ENCODE peak calls at places on chromosome 14, in six cellular contexts. One of them, this sample, is unnamed.

GRCh38 chr14:104223810-104224515 is 85.6 kb downstream of the KIF26A start:
- DNase-seq in MM.1S: no peak
- DNase-seq in psoas muscle: peak; percentile 15
- DNase-seq in tibial nerve: no peak
- DNase-seq in NCI-H1930: no peak
- DNase-seq in adipocyte: no peak
- DNase-seq in this sample: no peak

GRCh38 chr14:24848427-24848826 is 201.5 kb downstream of the STXBP6 start:
- DNase-seq in MM.1S: no peak
- DNase-seq in psoas muscle: no peak
- DNase-seq in tibial nerve: no peak
- DNase-seq in NCI-H1930: no peak
- DNase-seq in adipocyte: peak; percentile 89
- DNase-seq in this sample: no peak

GRCh38 chr14:51533160-51533559 is 118.5 kb upstream of the FRMD6 start:
- DNase-seq in MM.1S: no peak
- DNase-seq in psoas muscle: no peak
- DNase-seq in tibial nerve: no peak
- DNase-seq in NCI-H1930: no peak
- DNase-seq in adipocyte: peak; percentile 57
- DNase-seq in this sample: no peak

GRCh38 chr14:74978416-74978947 is 23.1 kb upstream of the PGF start:
- DNase-seq in MM.1S: no peak
- DNase-seq in psoas muscle: no peak
- DNase-seq in tibial nerve: no peak
- DNase-seq in NCI-H1930: no peak
- DNase-seq in adipocyte: no peak
- DNase-seq in this sample: no peak

GRCh38 chr14:77914073-77914721 is 114.3 kb downstream of the ADCK1 start:
- DNase-seq in MM.1S: no peak
- DNase-seq in psoas muscle: no peak
- DNase-seq in tibial nerve: no peak
- DNase-seq in NCI-H1930: no peak
- DNase-seq in adipocyte: no peak
- DNase-seq in this sample: no peak

GRCh38 chr14:103597623-103598372 is 31.2 kb upstream of the KLC1 start:
- DNase-seq in MM.1S: no peak
- DNase-seq in psoas muscle: no peak
- DNase-seq in tibial nerve: no peak
- DNase-seq in NCI-H1930: no peak
- DNase-seq in adipocyte: peak; percentile 91
- DNase-seq in this sample: no peak

GRCh38 chr14:66425402-66425801 is 60.8 kb upstream of the CCDC196 start:
- DNase-seq in MM.1S: no peak
- DNase-seq in psoas muscle: peak; percentile 76
- DNase-seq in tibial nerve: no peak
- DNase-seq in NCI-H1930: no peak
- DNase-seq in adipocyte: no peak
- DNase-seq in this sample: no peak

GRCh38 chr14:106308839-106309389 is 782.5 kb downstream of the TMEM121 start:
- DNase-seq in MM.1S: no peak
- DNase-seq in psoas muscle: no peak
- DNase-seq in tibial nerve: no peak
- DNase-seq in NCI-H1930: peak; percentile 80
- DNase-seq in adipocyte: no peak
- DNase-seq in this sample: peak; percentile 59

GRCh38 chr14:69715725-69716482 is 51.0 kb upstream of the SRSF5 start:
- DNase-seq in MM.1S: no peak
- DNase-seq in psoas muscle: peak; percentile 60
- DNase-seq in tibial nerve: no peak
- DNase-seq in NCI-H1930: no peak
- DNase-seq in adipocyte: peak; percentile 79
- DNase-seq in this sample: no peak

GRCh38 chr14:86296173-86296572 is 766.2 kb downstream of the FLRT2 start:
- DNase-seq in MM.1S: no peak
- DNase-seq in psoas muscle: no peak
- DNase-seq in tibial nerve: no peak
- DNase-seq in NCI-H1930: peak; percentile 75
- DNase-seq in adipocyte: peak; percentile 94
- DNase-seq in this sample: no peak

This sample was measured in GM13976.